ENCODE peak calls at places on chromosomes 2 and 18, in eight cellular contexts. X, K, V, I, A, E, J and T are unnamed samples. For H3K9me3, the result is how much of the 10 kb centered on the place peaks cover.

GRCh38 chr2:68643011-68643873 is at the start of gene PROKR1:
- DNase-seq in I (peak), K (peak), V (peak), A (peak), J (peak), E (peak), X (peak), T (no peak)

GRCh38 chr18:363327-364115 is 95.7 kb upstream of the THOC1 start:
- DNase-seq in X (peak), J (no peak), E (no peak), A (peak), V (no peak), K (no peak), I (no peak), T (no peak)

GRCh38 chr18:51196811-51197660 is 445 bp downstream of the MEX3C start:
- DNase-seq in J (peak), V (peak), X (peak), K (peak), A (peak), E (peak), I (peak), T (peak)

GRCh38 chr2:18651842-18652774 is 62.7 kb upstream of the NT5C1B start:
- DNase-seq in J (no peak), E (no peak), V (no peak), I (no peak), X (peak), A (peak), K (no peak), T (no peak)

GRCh38 chr2:164903214-164903613 is 52.1 kb downstream of the SLC38A11 start:
- DNase-seq in I (no peak), V (no peak), K (no peak), E (no peak), J (no peak), X (peak), A (peak), T (no peak)

GRCh38 chr18:59691046-59691395 is 6.2 kb downstream of the CCBE1 start:
- DNase-seq in J (no peak), A (peak), I (no peak), K (no peak), V (no peak), X (peak), E (no peak), T (no peak)

GRCh38 chr18:48374423-48375149 is 34.6 kb downstream of the ZBTB7C start:
- DNase-seq in A (peak), X (peak), K (no peak), V (no peak), I (no peak), E (no peak), J (no peak), T (no peak)

GRCh38 chr2:224276251-224276650 is 125.7 kb downstream of the FAM124B start:
- DNase-seq in I (no peak), J (no peak), V (no peak), X (no peak), E (no peak), K (no peak), A (no peak), T (no peak)

GRCh38 chr18:76795981-76796380 is 26.4 kb upstream of the ZNF236 start:
- DNase-seq in K (no peak), A (no peak), E (no peak), I (no peak), V (no peak), J (no peak), X (no peak), T (no peak)

GRCh38 chr2:177397501-177398289 is 5.1 kb downstream of the AGPS start:
- DNase-seq in I (peak), K (no peak), X (peak), E (no peak), A (peak), J (no peak), V (no peak), T (no peak)

GRCh38 chr2:40103590-40103989 is 324.5 kb upstream of the THUMPD2 start:
- DNase-seq in V (no peak), J (no peak), K (no peak), I (no peak), A (peak), E (no peak), X (peak), T (no peak)

GRCh38 chr2:120205901-120206581 is 17.2 kb downstream of the TMEM185B start:
- DNase-seq in J (peak), E (peak), A (peak), K (no peak), V (no peak), I (peak), X (no peak), T (no peak)

GRCh38 chr18:79062806-79063205 is 6.4 kb upstream of the ATP9B start:
- DNase-seq in A (no peak), X (no peak), J (no peak), K (no peak), V (peak), I (no peak), E (no peak), T (no peak)

GRCh38 chr2:102439065-102439695 is 16.2 kb downstream of the IL18RAP start:
- DNase-seq in V (no peak), K (no peak), X (peak), J (no peak), I (peak), A (peak), E (no peak), T (no peak)

GRCh38 chr2:130387071-130387400 is 31.2 kb downstream of the PTPN18 start:
- DNase-seq in E (no peak), K (peak), J (no peak), I (no peak), A (no peak), V (no peak), X (no peak), T (no peak)

GRCh38 chr18:8800445-8800844 is 95.1 kb downstream of the MTCL1 start:
- DNase-seq in X (peak), I (peak), A (peak), J (peak), E (no peak), V (no peak), K (no peak), T (no peak)

GRCh38 chr2:102057502-102058292 is 65.9 kb downstream of the IL1R2 start:
- DNase-seq in A (no peak), X (peak), E (no peak), V (no peak), K (peak), I (no peak), J (no peak), T (no peak)

GRCh38 chr2:83069724-83070123 is 1389.4 kb downstream of the SUCLG1 start:
- DNase-seq in J (no peak), A (peak), I (peak), X (peak), K (no peak), V (no peak), E (no peak), T (no peak)

GRCh38 chr18:7452331-7452730 is 114.8 kb upstream of the PTPRM start:
- DNase-seq in A (peak), I (peak), K (no peak), J (peak), V (no peak), X (no peak), E (no peak), T (no peak)

GRCh38 chr2:98915751-98916358 is 20.2 kb downstream of the CRACDL start:
- DNase-seq in X (peak), E (no peak), A (peak), V (no peak), I (no peak), J (no peak), K (no peak), T (no peak)

GRCh38 chr2:118738524-118739308 is 108.7 kb downstream of the EN1 start:
- DNase-seq in X (peak), K (peak), I (peak), V (no peak), A (peak), E (no peak), J (no peak), T (no peak)

GRCh38 chr2:63662028-63662804 is 73.5 kb downstream of the MDH1 start:
- DNase-seq in V (no peak), K (no peak), I (peak), E (no peak), J (no peak), A (peak), X (peak), T (no peak)

GRCh38 chr18:11996190-11996754 is 15.0 kb downstream of the IMPA2 start:
- DNase-seq in J (no peak), K (no peak), E (no peak), A (no peak), V (no peak), I (no peak), X (no peak), T (no peak)

GRCh38 chr18:74806700-74807416 is 209.2 kb downstream of the ZNF407 start:
- DNase-seq in K (no peak), V (no peak), J (no peak), X (peak), E (no peak), A (peak), I (peak), T (no peak)

GRCh38 chr2:120245520-120245835 is 7.2 kb upstream of the RALB start:
- DNase-seq in K (no peak), J (no peak), V (no peak), X (no peak), E (peak), I (peak), A (no peak), T (no peak)

GRCh38 chr2:172713365-172713875 is 22.2 kb upstream of the RAPGEF4 start:
- DNase-seq in E (no peak), K (no peak), I (no peak), X (no peak), V (no peak), A (no peak), J (no peak), T (no peak)

GRCh38 chr18:32469190-32469611 is 1.5 kb downstream of the GAREM1 start:
- DNase-seq in I (peak), A (peak), E (peak), X (peak), J (peak), K (peak), V (no peak), T (no peak)

GRCh38 chr2:226187601-226188000 is 612.0 kb downstream of the IRS1 start:
- DNase-seq in E (no peak), I (no peak), V (no peak), K (no peak), X (peak), J (no peak), A (peak), T (no peak)

GRCh38 chr2:95039410-95039809 is 13.9 kb downstream of the MAL start:
- DNase-seq in X (no peak), E (no peak), K (no peak), I (no peak), A (no peak), V (no peak), J (no peak), T (no peak)

GRCh38 chr2:127584516-127585033 is 49.1 kb downstream of the MYO7B start:
- DNase-seq in K (no peak), J (no peak), I (no peak), X (no peak), A (no peak), E (no peak), V (no peak), T (no peak)

GRCh38 chr2:161420406-161421025 is 4.4 kb downstream of the TBR1 start:
- DNase-seq in J (peak), K (no peak), X (no peak), I (no peak), E (no peak), A (no peak), V (no peak), T (no peak)
- H3K9me3 ChIP-seq in J (under half), K (under half), X (under half), I (under half), E (under half), A (under half), V (under half), T (under half)

GRCh38 chr2:187976259-187976658 is 315.4 kb upstream of the GULP1 start:
- DNase-seq in K (no peak), V (no peak), X (no peak), I (no peak), A (peak), J (no peak), E (no peak), T (no peak)
- H3K9me3 ChIP-seq in K (under half), V (under half), X (under half), I (under half), A (under half), J (under half), E (under half), T (under half)

DNA sequence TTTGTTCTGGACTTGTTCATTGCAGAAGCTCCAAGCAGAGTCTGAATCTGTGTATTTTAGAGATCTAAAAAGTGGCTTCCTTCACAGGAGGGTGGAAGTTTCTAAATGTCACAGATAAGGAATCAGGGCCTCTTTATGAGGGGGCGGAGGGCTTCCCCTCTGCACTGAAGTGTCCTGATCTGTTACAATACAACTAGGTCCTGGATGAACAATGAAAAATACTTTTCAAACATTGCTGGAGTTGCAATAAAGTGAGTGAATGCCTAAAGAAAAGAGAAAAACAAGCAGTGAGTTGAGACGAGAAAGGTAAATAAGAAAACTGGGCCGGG is 179.3 kb upstream of the HDAC4 start:
- DNase-seq in A (no peak), K (no peak), J (no peak), X (no peak), V (no peak), I (no peak), E (no peak), T (no peak)
- H3K9me3 ChIP-seq in A (under half), K (under half), J (under half), X (under half), V (under half), I (under half), E (under half), T (under half)

GRCh38 chr2:31822587-31822986 is 188.2 kb downstream of the MEMO1 start:
- DNase-seq in X (no peak), K (no peak), E (no peak), J (no peak), V (no peak), A (no peak), I (no peak), T (no peak)

GRCh38 chr2:31828891-31829290 is 181.9 kb downstream of the MEMO1 start:
- DNase-seq in K (no peak), A (no peak), X (no peak), E (no peak), V (no peak), J (no peak), I (no peak), T (no peak)

DNA sequence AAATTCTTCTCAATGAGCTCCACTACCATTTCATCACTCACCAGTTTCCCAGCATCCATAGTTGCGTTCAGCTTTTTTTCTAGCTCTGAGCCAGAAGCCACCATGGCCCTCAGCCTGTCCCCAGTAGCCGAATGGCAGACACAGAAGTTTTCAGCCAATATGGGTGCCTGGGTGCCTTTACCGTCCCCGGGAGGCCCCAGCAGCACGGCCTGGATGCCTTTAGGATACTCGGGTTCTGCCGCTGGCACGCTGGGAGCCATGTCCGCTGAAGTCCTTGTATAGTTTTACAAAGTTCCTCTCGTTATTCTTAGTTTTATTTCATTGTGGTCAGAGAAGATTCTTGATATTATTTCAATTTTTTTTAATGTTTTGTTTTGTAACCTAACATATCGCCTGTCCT is 187.2 kb downstream of the MEMO1 start:
- DNase-seq in I (no peak), X (no peak), J (no peak), K (no peak), E (no peak), V (no peak), A (no peak), T (no peak)
- H3K9me3 ChIP-seq in I (under half), X (under half), J (under half), K (under half), E (under half), V (under half), A (under half), T (under half)

DNA sequence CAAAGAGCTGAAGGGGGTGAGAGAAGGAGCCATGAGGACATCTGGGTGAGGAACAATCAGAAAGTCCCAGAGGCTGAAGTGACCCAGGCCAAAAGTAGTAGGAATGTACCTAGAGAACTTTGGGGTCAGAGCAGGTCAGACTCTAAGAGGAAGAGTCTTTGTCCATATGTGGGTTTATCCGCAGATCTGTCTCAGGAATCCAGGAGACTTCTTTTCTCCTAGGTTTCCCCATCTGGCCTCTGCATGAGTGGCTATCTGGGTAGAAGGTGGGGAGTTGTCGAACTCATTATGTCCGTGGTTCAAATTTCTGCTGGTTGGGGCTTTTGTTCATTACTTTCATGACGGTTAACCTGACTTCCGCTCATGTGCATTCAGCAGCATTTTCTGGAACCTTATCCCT is 1.8 kb downstream of the LIPG start:
- DNase-seq in X (no peak), I (no peak), V (no peak), K (no peak), E (no peak), J (no peak), A (no peak), T (no peak)
- H3K9me3 ChIP-seq in X (under half), I (under half), V (under half), K (under half), E (under half), J (under half), A (under half), T (under half)

DNA sequence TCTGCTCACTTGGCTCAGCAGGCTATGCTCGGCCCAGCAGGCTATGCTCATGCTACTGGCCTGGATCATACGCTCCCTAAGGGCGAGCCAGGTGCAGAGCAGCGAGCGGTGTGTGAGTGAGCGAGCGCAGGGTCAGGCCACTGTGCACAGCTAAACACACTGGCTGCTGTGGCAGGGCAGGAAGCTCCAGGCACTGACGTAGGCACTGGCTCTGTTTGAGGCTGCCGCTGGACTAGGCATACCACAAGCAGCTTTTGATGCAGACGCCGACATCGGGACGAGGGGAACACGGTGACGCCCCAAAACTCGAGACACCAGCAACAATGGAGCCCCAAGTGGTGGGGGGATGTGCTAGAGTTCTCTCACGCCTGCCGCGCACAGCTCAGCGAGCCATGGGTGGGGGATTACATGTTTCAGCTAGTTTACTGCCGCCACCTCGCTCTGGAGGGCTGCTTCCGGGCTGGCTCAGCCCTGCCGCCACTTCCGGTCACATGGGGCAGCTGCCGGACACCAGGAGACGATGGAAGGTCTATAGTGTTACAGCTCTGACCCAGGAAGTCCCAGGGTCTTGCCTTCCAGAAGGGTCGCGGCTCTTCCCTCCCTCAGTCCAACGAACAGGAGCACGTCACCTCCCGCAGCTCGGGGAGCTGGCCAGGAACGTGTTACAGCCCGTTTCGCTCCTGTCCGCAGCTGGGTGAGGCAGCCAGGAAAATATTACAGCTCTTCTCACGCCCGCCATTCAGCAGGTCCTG is 1176.9 kb upstream of the LRRTM1 start:
- DNase-seq in I (no peak), J (no peak), V (no peak), K (no peak), X (no peak), A (no peak), E (no peak), T (no peak)
- H3K9me3 ChIP-seq in I (under half), J (under half), V (under half), K (under half), X (under half), A (under half), E (under half), T (under half)

GRCh38 chr2:89780318-89780717 is 1088.8 kb downstream of the RPIA start:
- DNase-seq in X (no peak), I (no peak), E (no peak), J (no peak), K (no peak), A (no peak), V (no peak), T (no peak)
- H3K9me3 ChIP-seq in X (half or more), I (half or more), E (under half), J (half or more), K (half or more), A (under half), V (half or more), T (under half)

GRCh38 chr2:89833780-89834117 is 1142.3 kb downstream of the RPIA start:
- DNase-seq in A (no peak), E (no peak), V (no peak), X (peak), J (no peak), K (no peak), I (peak), T (no peak)
- H3K9me3 ChIP-seq in A (under half), E (under half), V (under half), X (under half), J (under half), K (under half), I (half or more), T (half or more)